ENCODE peak calls at places on chromosome 10, in ten cellular contexts. One of them, this sample, is unnamed.

GRCh38 chr10:93363891-93364648 is 118.1 kb downstream of the MYOF start:
- DNase-seq in heart right ventricle: peak; percentile 17
- DNase-seq in cardiac fibroblast: no peak
- DNase-seq in GM10248: no peak
- DNase-seq in fibroblast of the aortic adventitia: no peak
- DNase-seq in OCI-LY7: no peak
- DNase-seq in PC-3: no peak
- DNase-seq in NB4: no peak
- DNase-seq in cardiac muscle cell: no peak
- DNase-seq in SK-N-SH: no peak
- DNase-seq in this sample: no peak

GRCh38 chr10:116660860-116661259 is 40.1 kb downstream of the PNLIPRP2 start:
- DNase-seq in OCI-LY7: no peak
- DNase-seq in NB4: no peak
- DNase-seq in cardiac fibroblast: no peak
- DNase-seq in cardiac muscle cell: no peak
- DNase-seq in PC-3: no peak
- DNase-seq in SK-N-SH: no peak
- DNase-seq in heart right ventricle: no peak
- DNase-seq in GM10248: no peak
- DNase-seq in fibroblast of the aortic adventitia: no peak
- DNase-seq in this sample: no peak

GRCh38 chr10:30557884-30558283 is 71.7 kb downstream of the LYZL2 start:
- DNase-seq in fibroblast of the aortic adventitia: peak; percentile 73
- DNase-seq in cardiac fibroblast: peak; percentile 70
- DNase-seq in SK-N-SH: no peak
- DNase-seq in GM10248: no peak
- DNase-seq in heart right ventricle: no peak
- DNase-seq in OCI-LY7: no peak
- DNase-seq in NB4: no peak
- DNase-seq in cardiac muscle cell: peak; percentile 76
- DNase-seq in PC-3: peak; percentile 12
- DNase-seq in this sample: no peak

GRCh38 chr10:115844592-115844991 is 428.4 kb downstream of the GFRA1 start:
- DNase-seq in NB4: no peak
- DNase-seq in GM10248: no peak
- DNase-seq in fibroblast of the aortic adventitia: peak; percentile 59
- DNase-seq in SK-N-SH: peak; percentile 30
- DNase-seq in OCI-LY7: no peak
- DNase-seq in cardiac fibroblast: no peak
- DNase-seq in PC-3: no peak
- DNase-seq in heart right ventricle: peak; percentile 55
- DNase-seq in cardiac muscle cell: peak; percentile 54
- DNase-seq in this sample: no peak

GRCh38 chr10:36671607-36672006 is 453.8 kb upstream of the ANKRD30A start:
- DNase-seq in fibroblast of the aortic adventitia: peak; percentile 68
- DNase-seq in cardiac muscle cell: no peak
- DNase-seq in GM10248: no peak
- DNase-seq in OCI-LY7: no peak
- DNase-seq in PC-3: peak; percentile 99
- DNase-seq in cardiac fibroblast: peak; percentile 77
- DNase-seq in SK-N-SH: no peak
- DNase-seq in heart right ventricle: no peak
- DNase-seq in NB4: no peak
- DNase-seq in this sample: no peak

GRCh38 chr10:131694963-131695813 is 205.6 kb upstream of the PPP2R2D start:
- DNase-seq in PC-3: no peak
- DNase-seq in NB4: no peak
- DNase-seq in heart right ventricle: no peak
- DNase-seq in SK-N-SH: no peak
- DNase-seq in GM10248: no peak
- DNase-seq in OCI-LY7: no peak
- DNase-seq in cardiac muscle cell: no peak
- DNase-seq in fibroblast of the aortic adventitia: no peak
- DNase-seq in cardiac fibroblast: no peak
- DNase-seq in this sample: no peak

GRCh38 chr10:3122486-3123205 is 49.9 kb downstream of the PITRM1 start:
- DNase-seq in OCI-LY7: no peak
- DNase-seq in cardiac fibroblast: peak; percentile 34
- DNase-seq in heart right ventricle: no peak
- DNase-seq in cardiac muscle cell: no peak
- DNase-seq in SK-N-SH: no peak
- DNase-seq in NB4: no peak
- DNase-seq in PC-3: peak; percentile 48
- DNase-seq in GM10248: no peak
- DNase-seq in fibroblast of the aortic adventitia: peak; percentile 16
- DNase-seq in this sample: no peak

GRCh38 chr10:69696073-69696731 is 66.2 kb downstream of the FAM241B start:
- DNase-seq in cardiac fibroblast: peak; percentile 94
- DNase-seq in GM10248: no peak
- DNase-seq in heart right ventricle: peak; percentile 12
- DNase-seq in SK-N-SH: no peak
- DNase-seq in OCI-LY7: no peak
- DNase-seq in cardiac muscle cell: peak; percentile 90
- DNase-seq in NB4: peak; percentile 39
- DNase-seq in fibroblast of the aortic adventitia: peak; percentile 83
- DNase-seq in PC-3: peak; percentile 98
- DNase-seq in this sample: no peak

GRCh38 chr10:17643339-17643754 is 604 bp upstream of the STAM start:
- DNase-seq in PC-3: peak; percentile 61
- DNase-seq in NB4: no peak
- DNase-seq in fibroblast of the aortic adventitia: no peak
- DNase-seq in OCI-LY7: no peak
- DNase-seq in heart right ventricle: peak; percentile 81
- DNase-seq in cardiac muscle cell: peak; percentile 83
- DNase-seq in cardiac fibroblast: peak; percentile 93
- DNase-seq in SK-N-SH: peak; percentile 72
- DNase-seq in GM10248: no peak
- DNase-seq in this sample: peak; percentile 30

GRCh38 chr10:91681361-91682276 is 48.7 kb upstream of the PPP1R3C start:
- DNase-seq in OCI-LY7: no peak
- DNase-seq in heart right ventricle: peak; percentile 60
- DNase-seq in PC-3: no peak
- DNase-seq in cardiac fibroblast: no peak
- DNase-seq in fibroblast of the aortic adventitia: no peak
- DNase-seq in GM10248: no peak
- DNase-seq in cardiac muscle cell: peak; percentile 23
- DNase-seq in NB4: no peak
- DNase-seq in SK-N-SH: peak; percentile 45
- DNase-seq in this sample: no peak

GRCh38 chr10:97454330-97455036 is 8.5 kb downstream of the ZDHHC16 start:
- DNase-seq in NB4: no peak
- DNase-seq in heart right ventricle: peak; percentile 44
- DNase-seq in PC-3: no peak
- DNase-seq in SK-N-SH: no peak
- DNase-seq in cardiac muscle cell: peak; percentile 66
- DNase-seq in GM10248: no peak
- DNase-seq in OCI-LY7: no peak
- DNase-seq in fibroblast of the aortic adventitia: peak; percentile 68
- DNase-seq in cardiac fibroblast: peak; percentile 54
- DNase-seq in this sample: no peak

GRCh38 chr10:127690176-127690575 is 46.8 kb upstream of the FOXI2 start:
- DNase-seq in heart right ventricle: no peak
- DNase-seq in NB4: no peak
- DNase-seq in cardiac fibroblast: no peak
- DNase-seq in PC-3: no peak
- DNase-seq in GM10248: no peak
- DNase-seq in cardiac muscle cell: no peak
- DNase-seq in SK-N-SH: no peak
- DNase-seq in OCI-LY7: no peak
- DNase-seq in fibroblast of the aortic adventitia: no peak
- DNase-seq in this sample: no peak

GRCh38 chr10:127695431-127695830 is 41.6 kb upstream of the FOXI2 start:
- DNase-seq in NB4: no peak
- DNase-seq in heart right ventricle: no peak
- DNase-seq in PC-3: no peak
- DNase-seq in SK-N-SH: no peak
- DNase-seq in fibroblast of the aortic adventitia: no peak
- DNase-seq in cardiac fibroblast: no peak
- DNase-seq in GM10248: no peak
- DNase-seq in cardiac muscle cell: no peak
- DNase-seq in OCI-LY7: no peak
- DNase-seq in this sample: no peak

GRCh38 chr10:127699311-127699710 is 37.7 kb upstream of the FOXI2 start:
- DNase-seq in cardiac muscle cell: no peak
- DNase-seq in cardiac fibroblast: no peak
- DNase-seq in heart right ventricle: no peak
- DNase-seq in PC-3: no peak
- DNase-seq in SK-N-SH: no peak
- DNase-seq in fibroblast of the aortic adventitia: no peak
- DNase-seq in NB4: no peak
- DNase-seq in GM10248: no peak
- DNase-seq in OCI-LY7: no peak
- DNase-seq in this sample: no peak

GRCh38 chr10:127694580-127695193 is 42.3 kb upstream of the FOXI2 start:
- DNase-seq in cardiac fibroblast: peak; percentile 4
- DNase-seq in cardiac muscle cell: peak; percentile 6
- DNase-seq in SK-N-SH: peak; percentile 65
- DNase-seq in fibroblast of the aortic adventitia: no peak
- DNase-seq in heart right ventricle: no peak
- DNase-seq in NB4: peak; percentile 75
- DNase-seq in GM10248: peak; percentile 33
- DNase-seq in PC-3: peak; percentile 42
- DNase-seq in OCI-LY7: peak; percentile 66
- DNase-seq in this sample: peak; percentile 23
- TF ChIP-seq CTCF in cardiac fibroblast: peak; percentile 9
- TF ChIP-seq CTCF in cardiac muscle cell: peak; percentile 19
- TF ChIP-seq CTCF in SK-N-SH: peak; percentile 61
- TF ChIP-seq CTCF in fibroblast of the aortic adventitia: no peak
- TF ChIP-seq CTCF in heart right ventricle: peak; percentile 19
- TF ChIP-seq CTCF in NB4: peak; percentile 99
- TF ChIP-seq CTCF in GM10248: peak; percentile 34
- TF ChIP-seq CTCF in PC-3: peak; percentile 59
- TF ChIP-seq CTCF in OCI-LY7: peak; percentile 84
- TF ChIP-seq CTCF in this sample: peak; percentile 57

GRCh38 chr10:71837085-71837827 is 13.8 kb downstream of the PSAP start:
- DNase-seq in OCI-LY7: peak; percentile 77
- DNase-seq in fibroblast of the aortic adventitia: no peak
- DNase-seq in cardiac muscle cell: no peak
- DNase-seq in heart right ventricle: no peak
- DNase-seq in SK-N-SH: peak; percentile 40
- DNase-seq in cardiac fibroblast: no peak
- DNase-seq in NB4: peak; percentile 57
- DNase-seq in GM10248: no peak
- DNase-seq in PC-3: no peak
- DNase-seq in this sample: no peak
- TF ChIP-seq CTCF in OCI-LY7: peak; percentile 98
- TF ChIP-seq CTCF in fibroblast of the aortic adventitia: peak; percentile 18
- TF ChIP-seq CTCF in cardiac muscle cell: peak; percentile 41
- TF ChIP-seq CTCF in heart right ventricle: peak; percentile 49
- TF ChIP-seq CTCF in SK-N-SH: peak; percentile 50
- TF ChIP-seq CTCF in cardiac fibroblast: peak; percentile 34
- TF ChIP-seq CTCF in NB4: peak; percentile 75
- TF ChIP-seq CTCF in GM10248: peak; percentile 72
- TF ChIP-seq CTCF in PC-3: peak; percentile 43
- TF ChIP-seq CTCF in this sample: peak; percentile 53

GRCh38 chr10:34018811-34019210 is 684.3 kb upstream of the NRP1 start:
- DNase-seq in cardiac fibroblast: no peak
- DNase-seq in PC-3: peak; percentile 32
- DNase-seq in GM10248: no peak
- DNase-seq in cardiac muscle cell: no peak
- DNase-seq in fibroblast of the aortic adventitia: no peak
- DNase-seq in OCI-LY7: no peak
- DNase-seq in heart right ventricle: no peak
- DNase-seq in NB4: no peak
- DNase-seq in SK-N-SH: no peak
- DNase-seq in this sample: no peak

GRCh38 chr10:34024708-34025425 is 690.4 kb upstream of the NRP1 start:
- DNase-seq in heart right ventricle: no peak
- DNase-seq in cardiac muscle cell: peak; percentile 29
- DNase-seq in GM10248: no peak
- DNase-seq in fibroblast of the aortic adventitia: no peak
- DNase-seq in cardiac fibroblast: peak; percentile 63
- DNase-seq in NB4: peak; percentile 2
- DNase-seq in OCI-LY7: no peak
- DNase-seq in SK-N-SH: no peak
- DNase-seq in PC-3: peak; percentile 70
- DNase-seq in this sample: no peak

GRCh38 chr10:34017281-34017680 is 682.8 kb upstream of the NRP1 start:
- DNase-seq in OCI-LY7: no peak
- DNase-seq in fibroblast of the aortic adventitia: no peak
- DNase-seq in heart right ventricle: no peak
- DNase-seq in cardiac fibroblast: no peak
- DNase-seq in NB4: peak; percentile 1
- DNase-seq in cardiac muscle cell: no peak
- DNase-seq in SK-N-SH: no peak
- DNase-seq in GM10248: no peak
- DNase-seq in PC-3: no peak
- DNase-seq in this sample: no peak

GRCh38 chr10:34018129-34018528 is 683.7 kb upstream of the NRP1 start:
- DNase-seq in cardiac fibroblast: peak; percentile 38
- DNase-seq in NB4: peak; percentile 6
- DNase-seq in PC-3: peak; percentile 64
- DNase-seq in GM10248: no peak
- DNase-seq in cardiac muscle cell: peak; percentile 12
- DNase-seq in OCI-LY7: no peak
- DNase-seq in SK-N-SH: no peak
- DNase-seq in heart right ventricle: no peak
- DNase-seq in fibroblast of the aortic adventitia: no peak
- DNase-seq in this sample: no peak

DNA sequence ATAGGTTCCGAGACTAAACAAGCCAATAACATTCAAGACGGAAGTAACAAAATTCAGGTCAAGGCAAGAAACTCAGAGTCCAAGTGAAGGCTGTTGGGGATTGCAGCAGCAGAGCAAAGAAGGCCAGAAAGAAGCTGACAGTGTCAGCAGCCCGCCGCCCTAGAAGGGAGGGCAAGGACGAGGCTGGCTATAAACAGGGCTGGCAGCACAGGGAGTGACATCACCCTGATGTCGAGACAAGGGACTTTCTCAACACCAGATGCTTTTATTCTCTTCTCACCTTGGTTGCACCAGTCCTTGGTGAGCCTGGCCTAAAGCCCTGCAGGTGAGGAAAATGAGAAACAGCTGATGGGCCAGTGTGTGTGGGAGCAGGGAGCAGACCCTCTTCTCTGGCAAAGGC is 687.7 kb upstream of the NRP1 start:
- DNase-seq in cardiac fibroblast: no peak
- DNase-seq in NB4: no peak
- DNase-seq in GM10248: no peak
- DNase-seq in fibroblast of the aortic adventitia: no peak
- DNase-seq in heart right ventricle: no peak
- DNase-seq in PC-3: no peak
- DNase-seq in OCI-LY7: no peak
- DNase-seq in SK-N-SH: no peak
- DNase-seq in cardiac muscle cell: no peak
- DNase-seq in this sample: no peak
- TF ChIP-seq CTCF in cardiac fibroblast: no peak
- TF ChIP-seq CTCF in NB4: no peak
- TF ChIP-seq CTCF in GM10248: no peak
- TF ChIP-seq CTCF in fibroblast of the aortic adventitia: no peak
- TF ChIP-seq CTCF in heart right ventricle: no peak
- TF ChIP-seq CTCF in PC-3: no peak
- TF ChIP-seq CTCF in OCI-LY7: no peak
- TF ChIP-seq CTCF in SK-N-SH: no peak
- TF ChIP-seq CTCF in cardiac muscle cell: no peak
- TF ChIP-seq CTCF in this sample: no peak

DNA sequence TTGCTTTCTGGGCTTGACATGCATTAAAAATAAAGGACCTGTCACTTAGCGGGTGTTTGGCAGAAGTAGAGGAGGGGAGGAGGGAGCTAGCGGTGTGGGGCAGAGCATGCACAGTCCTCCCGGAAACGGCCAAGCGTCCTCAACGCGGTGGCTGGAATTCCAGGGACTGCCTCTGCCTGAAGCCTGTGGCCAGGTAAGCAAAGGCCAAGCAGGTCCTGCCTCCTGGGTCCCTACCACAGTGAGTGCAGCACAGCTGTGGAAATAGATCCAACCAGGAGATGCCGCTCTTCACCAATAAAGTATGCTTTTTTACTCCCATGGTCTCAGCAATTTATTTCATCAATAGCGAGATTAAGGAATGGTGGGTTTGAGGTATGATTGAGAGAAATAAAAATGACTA is 323.4 kb downstream of the WDR37 start:
- DNase-seq in NB4: no peak
- DNase-seq in PC-3: no peak
- DNase-seq in fibroblast of the aortic adventitia: no peak
- DNase-seq in cardiac fibroblast: no peak
- DNase-seq in SK-N-SH: peak; percentile 30
- DNase-seq in heart right ventricle: no peak
- DNase-seq in GM10248: no peak
- DNase-seq in OCI-LY7: no peak
- DNase-seq in cardiac muscle cell: no peak
- DNase-seq in this sample: no peak
- TF ChIP-seq CTCF in NB4: no peak
- TF ChIP-seq CTCF in PC-3: no peak
- TF ChIP-seq CTCF in fibroblast of the aortic adventitia: no peak
- TF ChIP-seq CTCF in cardiac fibroblast: no peak
- TF ChIP-seq CTCF in SK-N-SH: no peak
- TF ChIP-seq CTCF in heart right ventricle: no peak
- TF ChIP-seq CTCF in GM10248: no peak
- TF ChIP-seq CTCF in OCI-LY7: peak; percentile 56
- TF ChIP-seq CTCF in cardiac muscle cell: no peak
- TF ChIP-seq CTCF in this sample: peak; percentile 57

This sample was measured in progenitor cell of endocrine pancreas.